ENCODE peak calls at places on chromosome 13, in nine cellular contexts. Q is neural progenitor cell; E is germinal center; M is central memory CD4-positive, alpha-beta T cell; G is SK-N-SH; H is LoVo; W is thoracic aorta; F is glutamatergic neuron; D is PC-3. K is an unnamed sample.

GRCh38 chr13:101474419-101474957 is 22.0 kb downstream of the ITGBL1 start:
- DNase-seq in Q (peak), E (no peak), M (no peak), G (no peak), H (no peak), W (no peak), F (peak), D (peak), K (no peak)

GRCh38 chr13:43157796-43158195 is 134.4 kb downstream of the DNAJC15 start:
- DNase-seq in Q (no peak), E (no peak), M (no peak), G (no peak), H (no peak), W (no peak), F (no peak), D (no peak), K (no peak)

GRCh38 chr13:40082644-40083043 is 427.2 kb downstream of the COG6 start:
- DNase-seq in Q (no peak), E (no peak), M (no peak), G (no peak), H (no peak), W (no peak), F (no peak), D (no peak), K (no peak)

GRCh38 chr13:35144496-35144895 is 202.4 kb downstream of the NBEA start:
- DNase-seq in Q (no peak), E (no peak), M (no peak), G (no peak), H (no peak), W (no peak), F (no peak), D (peak), K (no peak)

GRCh38 chr13:33859691-33860303 is 41.8 kb downstream of the RFC3 start:
- DNase-seq in Q (no peak), E (no peak), M (no peak), G (no peak), H (no peak), W (no peak), F (no peak), D (no peak), K (no peak)

GRCh38 chr13:114112231-114112825 is 20.1 kb downstream of the RASA3 start:
- DNase-seq in Q (peak), E (no peak), M (no peak), G (peak), H (no peak), W (no peak), F (no peak), D (no peak), K (no peak)

GRCh38 chr13:111292710-111293485 is 27.5 kb upstream of the TEX29 start:
- DNase-seq in Q (no peak), E (no peak), M (no peak), G (no peak), H (no peak), W (no peak), F (no peak), D (no peak), K (no peak)

GRCh38 chr13:58025821-58026220 is 394.3 kb downstream of the PCDH17 start:
- DNase-seq in Q (no peak), E (no peak), M (no peak), G (no peak), H (no peak), W (no peak), F (no peak), D (no peak), K (no peak)